ENCODE peak calls at places on chromosomes 1 and 21, in five cellular contexts. Q is RKO, D is spleen, O is hypothalamus, K is glutamatergic neuron. X is an unnamed sample.

GRCh38 chr1:205068001-205068400 is 16.3 kb downstream of the TMEM81 start:
- DNase-seq in Q (no peak), D (no peak), O (no peak), K (no peak), X (no peak)

GRCh38 chr1:219703240-219703639 is 90.3 kb upstream of the ZC3H11B start:
- DNase-seq in Q (no peak), D (no peak), O (no peak), K (no peak), X (no peak)

GRCh38 chr1:102045752-102046151 is 49.0 kb upstream of the OLFM3 start:
- DNase-seq in Q (no peak), D (no peak), O (no peak), K (no peak), X (no peak)

GRCh38 chr1:178376008-178376407 is 120.8 kb downstream of the CLEC20A start:
- DNase-seq in Q (no peak), D (no peak), O (no peak), K (no peak), X (no peak)

GRCh38 chr1:13798120-13798519 is 98.1 kb downstream of the PRDM2 start:
- DNase-seq in Q (no peak), D (no peak), O (no peak), K (no peak), X (no peak)

GRCh38 chr1:226686440-226687436 is 52.3 kb downstream of the ITPKB start:
- DNase-seq in Q (no peak), D (no peak), O (no peak), K (no peak), X (no peak)

GRCh38 chr21:42431196-42431595 is 27.5 kb downstream of the UBASH3A start:
- DNase-seq in Q (no peak), D (no peak), O (no peak), K (no peak), X (no peak)

GRCh38 chr1:63408331-63408730 is 40.9 kb downstream of the ALG6 start:
- DNase-seq in Q (no peak), D (no peak), O (no peak), K (no peak), X (no peak)

GRCh38 chr21:42745511-42746239 is 92.3 kb downstream of the PDE9A start:
- DNase-seq in Q (no peak), D (peak; percentile 78), O (no peak), K (no peak), X (no peak)

GRCh38 chr1:233393084-233393840 is 65.7 kb downstream of the MAP3K21 start:
- DNase-seq in Q (no peak), D (no peak), O (no peak), K (no peak), X (no peak)

GRCh38 chr1:33050221-33051076 is 13.8 kb upstream of the AK2 start:
- DNase-seq in Q (peak; percentile 97), D (no peak), O (no peak), K (no peak), X (no peak)

GRCh38 chr1:167491586-167492408 is 26.5 kb downstream of the CD247 start:
- DNase-seq in Q (no peak), D (no peak), O (no peak), K (no peak), X (no peak)

GRCh38 chr1:17883662-17884395 is 128.7 kb downstream of the ACTL8 start:
- DNase-seq in Q (no peak), D (peak; percentile 25), O (no peak), K (no peak), X (no peak)

GRCh38 chr1:230002164-230002803 is 64.8 kb upstream of the GALNT2 start:
- DNase-seq in Q (no peak), D (no peak), O (no peak), K (no peak), X (no peak)

GRCh38 chr1:76238094-76238551 is 163.6 kb downstream of the ST6GALNAC3 start:
- DNase-seq in Q (no peak), D (no peak), O (no peak), K (no peak), X (no peak)

GRCh38 chr1:222104097-222104496 is 362.2 kb upstream of the DUSP10 start:
- DNase-seq in Q (no peak), D (no peak), O (no peak), K (no peak), X (no peak)

GRCh38 chr1:118291686-118292085 is 106.7 kb upstream of the SPAG17 start:
- DNase-seq in Q (no peak), D (no peak), O (no peak), K (no peak), X (no peak)

GRCh38 chr21:18155508-18156193 is 89.0 kb upstream of the CHODL start:
- DNase-seq in Q (no peak), D (no peak), O (no peak), K (no peak), X (no peak)

GRCh38 chr1:113153116-113153803 is 80.3 kb downstream of the LRIG2 start:
- DNase-seq in Q (peak; percentile 10), D (no peak), O (no peak), K (no peak), X (no peak)

GRCh38 chr1:160097196-160097910 is 1.1 kb downstream of the IGSF8 start:
- DNase-seq in Q (no peak), D (peak; percentile 80), O (no peak), K (no peak), X (no peak)

GRCh38 chr1:208174736-208175507 is 69.3 kb downstream of the PLXNA2 start:
- DNase-seq in Q (no peak), D (no peak), O (no peak), K (no peak), X (no peak)

GRCh38 chr21:41537356-41537755 is 29.4 kb upstream of the TMPRSS2 start:
- DNase-seq in Q (no peak), D (no peak), O (no peak), K (no peak), X (no peak)